ENCODE peak calls at places on chromosomes 2 and 18, in ten cellular contexts. Y is ovary, Q is neural crest cell, I is AG04449, J is RWPE2, M is HFF-Myc, V is thyroid gland, S is mucosa of descending colon, A is MCF 10A, U is breast epithelium. O is an unnamed sample.

GRCh38 chr2:136128905-136129304 is 11.0 kb upstream of the CXCR4 start:
- DNase-seq in S (no peak), U (no peak), V (no peak), A (no peak), Y (no peak), M (no peak), J (no peak), I (no peak), Q (no peak), O (no peak)

GRCh38 chr2:98234763-98235162 is 111.5 kb upstream of the CNGA3 start:
- DNase-seq in U (no peak), M (no peak), S (no peak), A (no peak), I (no peak), V (no peak), Q (no peak), J (no peak), Y (no peak), O (no peak)

GRCh38 chr2:105598853-105599252 is 145.9 kb upstream of the NCK2 start:
- DNase-seq in Q (no peak), Y (no peak), M (no peak), V (no peak), A (no peak), I (no peak), J (no peak), U (no peak), S (no peak), O (no peak)

GRCh38 chr18:54948350-54948837 is 10.9 kb downstream of the CCDC68 start:
- DNase-seq in M (no peak), U (no peak), S (no peak), Y (no peak), Q (no peak), A (no peak), V (no peak), I (no peak), J (no peak), O (no peak)

GRCh38 chr18:58721586-58722160 is 50.4 kb downstream of the MALT1 start:
- DNase-seq in S (no peak), I (peak; percentile 4), Y (no peak), J (no peak), U (no peak), A (no peak), M (no peak), Q (no peak), V (no peak), O (no peak)

GRCh38 chr2:192333642-192334041 is 138.9 kb upstream of the TMEFF2 start:
- DNase-seq in A (no peak), Y (no peak), V (no peak), U (no peak), M (no peak), J (no peak), S (no peak), I (no peak), Q (no peak), O (no peak)

GRCh38 chr18:48303883-48304282 is 105.3 kb downstream of the ZBTB7C start:
- DNase-seq in U (no peak), S (no peak), V (no peak), Q (no peak), J (no peak), Y (no peak), I (no peak), A (no peak), M (no peak), O (no peak)

GRCh38 chr2:184730288-184730687 is 132.0 kb downstream of the ZNF804A start:
- DNase-seq in M (no peak), V (no peak), I (no peak), S (no peak), J (no peak), A (no peak), Y (no peak), U (no peak), Q (no peak), O (no peak)

GRCh38 chr2:37232131-37232933 is 874 bp downstream of the NDUFAF7 start:
- DNase-seq in I (no peak), A (peak; percentile 30), Y (peak; percentile 18), J (no peak), U (no peak), Q (no peak), S (no peak), V (no peak), M (no peak), O (no peak)

GRCh38 chr2:20611077-20611843 is 39.6 kb downstream of the HS1BP3 start:
- DNase-seq in J (peak; percentile 34), A (no peak), I (no peak), U (peak; percentile 78), M (no peak), Q (no peak), S (peak; percentile 53), Y (peak; percentile 83), V (peak; percentile 87), O (peak; percentile 19)

GRCh38 chr2:194826241-194826640 is 830.8 kb upstream of the SLC39A10 start:
- DNase-seq in I (no peak), Y (no peak), J (no peak), U (no peak), Q (no peak), S (no peak), M (no peak), A (no peak), V (no peak), O (no peak)

GRCh38 chr2:201775326-201775725 is 5.4 kb downstream of the ALS2 start:
- DNase-seq in J (no peak), I (no peak), Q (no peak), S (no peak), V (no peak), Y (no peak), A (no peak), M (no peak), U (no peak), O (no peak)

GRCh38 chr2:64696631-64697030 is 42.9 kb upstream of the SERTAD2 start:
- DNase-seq in U (no peak), I (no peak), Q (no peak), A (no peak), M (no peak), S (no peak), Y (no peak), V (no peak), J (no peak), O (no peak)

DNA sequence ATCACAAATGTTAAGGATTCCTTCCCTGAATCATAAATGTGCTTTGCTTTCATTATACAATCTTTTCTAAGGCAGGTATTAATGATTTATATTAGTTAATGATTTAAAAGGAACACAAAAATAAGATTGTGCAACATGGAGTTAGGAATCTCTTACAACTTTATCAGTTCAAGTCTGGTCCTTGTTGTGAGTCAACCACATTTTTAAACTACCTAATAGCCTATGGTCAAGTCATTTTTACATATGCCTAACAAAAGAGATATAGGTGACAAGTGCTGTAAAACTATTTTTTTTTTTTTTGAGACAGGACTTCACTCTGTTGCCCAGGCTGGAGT is 8.2 kb upstream of the INPP1 start:
- DNase-seq in V (no peak), M (no peak), J (no peak), Y (no peak), I (no peak), S (no peak), A (no peak), U (no peak), Q (no peak), O (no peak)
- TF ChIP-seq CTCF in V (no peak), M (no peak), J (no peak), Y (no peak), I (no peak), S (no peak), A (no peak), U (no peak), Q (no peak), O (no peak)

GRCh38 chr18:76620326-76620813 is 125.3 kb upstream of the ZNF516 start:
- DNase-seq in I (no peak), U (peak; percentile 64), Y (peak; percentile 77), V (peak; percentile 86), S (peak; percentile 69), J (no peak), A (peak; percentile 81), Q (peak; percentile 58), M (peak; percentile 45), O (peak; percentile 43)
- TF ChIP-seq CTCF in I (peak; percentile 87), U (peak; percentile 38), Y (peak; percentile 40), V (no peak), S (no peak), J (peak; percentile 48), A (peak; percentile 70), Q (peak; percentile 68), M (peak; percentile 61), O (no peak)

GRCh38 chr2:240967681-240968621 is 30.5 kb upstream of the SNED1 start:
- DNase-seq in Y (no peak), M (no peak), I (no peak), V (no peak), S (no peak), J (no peak), Q (no peak), U (no peak), A (no peak), O (peak; percentile 16)

GRCh38 chr2:240966457-240966905 is 31.9 kb upstream of the SNED1 start:
- DNase-seq in Q (no peak), J (peak; percentile 54), Y (no peak), V (no peak), I (no peak), S (no peak), M (no peak), U (no peak), A (no peak), O (peak; percentile 17)

GRCh38 chr2:240965905-240966456 is 32.4 kb upstream of the SNED1 start:
- DNase-seq in Y (peak; percentile 41), I (no peak), J (peak; percentile 50), U (no peak), A (no peak), M (no peak), Q (no peak), S (no peak), V (no peak), O (no peak)

GRCh38 chr2:240965296-240965904 is 33.0 kb upstream of the SNED1 start:
- DNase-seq in V (no peak), Q (no peak), M (no peak), S (no peak), I (no peak), Y (peak; percentile 43), J (peak; percentile 51), A (no peak), U (no peak), O (peak; percentile 17)

DNA sequence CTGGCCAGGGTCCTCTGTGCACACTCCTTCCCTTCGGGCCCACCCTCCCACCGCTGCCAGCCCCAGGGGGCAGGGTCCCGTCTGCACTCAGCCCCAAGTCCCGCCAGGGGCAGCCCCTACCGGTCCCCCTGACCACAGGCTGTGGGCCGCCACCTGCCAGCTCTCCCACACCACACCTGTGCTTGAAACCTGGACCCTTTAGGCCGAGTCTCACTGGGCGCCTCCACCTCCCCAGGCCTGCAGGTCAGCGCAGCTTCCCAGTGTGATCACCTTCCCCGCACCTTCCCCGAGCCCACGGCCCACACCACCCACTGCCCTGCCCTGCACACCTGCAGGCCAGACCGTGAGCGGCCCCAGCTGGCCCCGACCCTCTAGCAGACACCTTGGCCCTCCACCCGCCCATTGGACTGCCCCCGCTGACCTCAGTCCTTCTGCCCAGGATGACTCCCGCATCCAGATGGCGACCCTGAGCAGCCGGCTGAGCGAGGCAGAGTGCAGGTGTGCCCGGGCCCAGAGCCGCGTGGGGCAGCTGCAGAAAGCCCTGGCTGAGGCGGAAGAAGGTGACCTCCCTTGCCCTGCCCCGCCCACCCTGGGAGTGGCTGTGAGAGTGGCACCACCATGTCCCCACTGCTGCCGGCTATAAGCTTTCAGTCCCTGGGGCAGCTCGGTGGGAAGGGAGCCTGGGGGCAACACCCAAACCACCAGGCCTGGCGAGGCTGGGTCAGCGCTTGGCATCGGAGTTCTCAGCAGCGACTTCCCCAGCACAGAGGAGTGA is 31.3 kb upstream of the SNED1 start:
- DNase-seq in Y (no peak), V (no peak), I (no peak), M (no peak), S (no peak), A (no peak), J (peak; percentile 58), U (no peak), Q (no peak), O (no peak)
- TF ChIP-seq CTCF in Y (no peak), V (no peak), I (no peak), M (no peak), S (no peak), A (no peak), J (no peak), U (no peak), Q (no peak), O (no peak)

GRCh38 chr2:218398437-218399390 is 954 bp upstream of the CTDSP1 start:
- DNase-seq in Y (peak; percentile 90), S (peak; percentile 83), A (peak; percentile 70), M (no peak), Q (no peak), U (peak; percentile 80), I (no peak), J (no peak), V (peak; percentile 88), O (peak; percentile 77)
- TF ChIP-seq CTCF in Y (peak; percentile 20), S (no peak), A (no peak), M (no peak), Q (no peak), U (no peak), I (no peak), J (no peak), V (no peak), O (no peak)

O was measured in mesothelial cell of epicardium.